ENCODE peak calls at places on chromosomes 3 and 15, in six cellular contexts. Z, D, F, Q, C and I are unnamed samples.

GRCh38 chr3:127307918-127308317 is 20.1 kb upstream of the PRR20G start:
- DNase-seq in Z (no peak), D (no peak), F (no peak), Q (no peak), C (no peak), I (no peak)

GRCh38 chr3:149277338-149277813 is 55.7 kb upstream of the CP start:
- DNase-seq in Z (peak), D (no peak), F (no peak), Q (peak), C (peak), I (no peak)

GRCh38 chr15:78617131-78617915 is 3.5 kb downstream of the CHRNA3 start:
- DNase-seq in Z (no peak), D (no peak), F (no peak), Q (no peak), C (no peak), I (no peak)

GRCh38 chr3:55180936-55181535 is 253.2 kb upstream of the LRTM1 start:
- DNase-seq in Z (no peak), D (peak), F (no peak), Q (peak), C (no peak), I (no peak)

GRCh38 chr15:48963524-48964113 is at the start of gene SHC4:
- DNase-seq in Z (peak), D (peak), F (peak), Q (peak), C (no peak), I (no peak)

GRCh38 chr3:36380171-36381031 is at the start of gene STAC:
- DNase-seq in Z (no peak), D (peak), F (no peak), Q (peak), C (no peak), I (no peak)

GRCh38 chr3:159996018-159996417 is 7.4 kb downstream of the IL12A start:
- DNase-seq in Z (no peak), D (no peak), F (no peak), Q (no peak), C (no peak), I (no peak)

GRCh38 chr3:99875573-99875924 is 57.9 kb downstream of the CMSS1 start:
- DNase-seq in Z (no peak), D (peak), F (no peak), Q (peak), C (no peak), I (no peak)

GRCh38 chr3:111438283-111438682 is 103.7 kb upstream of the CD96 start:
- DNase-seq in Z (no peak), D (no peak), F (no peak), Q (no peak), C (no peak), I (no peak)

GRCh38 chr3:138230525-138230924 is 43.4 kb downstream of the ARMC8 start:
- DNase-seq in Z (no peak), D (no peak), F (no peak), Q (no peak), C (peak), I (no peak)

GRCh38 chr3:4906107-4906621 is 73.1 kb upstream of the BHLHE40 start:
- DNase-seq in Z (no peak), D (peak), F (no peak), Q (peak), C (no peak), I (no peak)

GRCh38 chr3:160200328-160200727 is 24.9 kb upstream of the C3orf80 start:
- DNase-seq in Z (no peak), D (no peak), F (no peak), Q (no peak), C (no peak), I (no peak)

DNA sequence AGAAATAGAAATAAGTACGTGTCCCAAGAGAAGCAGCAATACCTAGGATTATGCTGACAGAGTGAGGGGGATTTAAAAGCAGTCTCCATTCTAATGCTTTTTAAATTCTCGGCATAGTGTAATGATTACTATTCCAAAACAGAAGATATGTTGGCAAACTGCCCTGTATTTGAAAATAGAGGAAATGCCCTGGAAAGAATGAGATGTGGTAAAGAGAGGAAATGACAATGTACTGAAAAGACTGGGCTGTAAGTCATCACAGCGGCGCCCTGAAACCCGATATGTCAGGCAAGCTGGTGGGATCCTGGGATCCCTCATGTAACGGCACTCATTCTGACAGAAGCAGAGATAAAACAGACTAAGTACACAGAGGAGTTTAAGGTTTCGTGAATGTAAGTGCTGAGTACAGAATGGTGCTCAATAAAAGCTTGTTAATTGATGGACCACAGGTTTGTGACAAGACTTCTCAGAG is 91.2 kb downstream of the NFKBIZ start:
- DNase-seq in Z (peak), D (peak), F (no peak), Q (peak), C (peak), I (no peak)
- H3K4me3 ChIP-seq in Z (no peak), D (no peak), F (no peak), Q (no peak), C (no peak), I (no peak)

GRCh38 chr15:89845305-89845893 is 30.7 kb upstream of the ANPEP start:
- DNase-seq in Z (peak), D (no peak), F (no peak), Q (peak), C (no peak), I (no peak)
- H3K4me3 ChIP-seq in Z (no peak), D (no peak), F (no peak), Q (no peak), C (no peak), I (no peak)

GRCh38 chr15:76340198-76340801 is 3.7 kb downstream of the ISL2 start:
- DNase-seq in Z (no peak), D (peak), F (no peak), Q (no peak), C (no peak), I (no peak)
- H3K4me3 ChIP-seq in Z (peak), D (no peak), F (peak), Q (no peak), C (peak), I (peak)

GRCh38 chr3:133441867-133442270 is 42.0 kb downstream of the BFSP2 start:
- DNase-seq in Z (no peak), D (no peak), F (no peak), Q (no peak), C (no peak), I (no peak)
- H3K4me3 ChIP-seq in Z (no peak), D (no peak), F (no peak), Q (no peak), C (no peak), I (no peak)

GRCh38 chr15:77577350-77577749 is 55.4 kb downstream of the LINGO1 start:
- DNase-seq in Z (no peak), D (peak), F (no peak), Q (no peak), C (no peak), I (no peak)
- H3K4me3 ChIP-seq in Z (no peak), D (no peak), F (no peak), Q (no peak), C (no peak), I (no peak)

GRCh38 chr3:112633757-112634156 is 7.2 kb downstream of the CCDC80 start:
- DNase-seq in Z (no peak), D (no peak), F (no peak), Q (no peak), C (no peak), I (no peak)

GRCh38 chr3:112633191-112633590 is 7.8 kb downstream of the CCDC80 start:
- DNase-seq in Z (no peak), D (no peak), F (no peak), Q (no peak), C (no peak), I (no peak)

GRCh38 chr3:112634786-112635541 is 6.0 kb downstream of the CCDC80 start:
- DNase-seq in Z (no peak), D (no peak), F (no peak), Q (no peak), C (no peak), I (no peak)

GRCh38 chr3:112637700-112638099 is 3.2 kb downstream of the CCDC80 start:
- DNase-seq in Z (no peak), D (no peak), F (no peak), Q (no peak), C (no peak), I (no peak)

GRCh38 chr3:112635674-112636073 is 5.3 kb downstream of the CCDC80 start:
- DNase-seq in Z (peak), D (peak), F (no peak), Q (no peak), C (peak), I (no peak)
- H3K4me3 ChIP-seq in Z (peak), D (peak), F (peak), Q (peak), C (peak), I (no peak)

GRCh38 chr15:101142711-101143110 is 109.1 kb downstream of the CHSY1 start:
- DNase-seq in Z (no peak), D (no peak), F (no peak), Q (no peak), C (no peak), I (no peak)

GRCh38 chr15:101139986-101140696 is 111.7 kb downstream of the CHSY1 start:
- DNase-seq in Z (no peak), D (no peak), F (no peak), Q (no peak), C (no peak), I (no peak)

GRCh38 chr15:101143321-101143720 is 108.5 kb downstream of the CHSY1 start:
- DNase-seq in Z (no peak), D (peak), F (no peak), Q (no peak), C (no peak), I (no peak)

GRCh38 chr15:101140697-101141065 is 111.2 kb downstream of the CHSY1 start:
- DNase-seq in Z (no peak), D (no peak), F (no peak), Q (no peak), C (no peak), I (no peak)

DNA sequence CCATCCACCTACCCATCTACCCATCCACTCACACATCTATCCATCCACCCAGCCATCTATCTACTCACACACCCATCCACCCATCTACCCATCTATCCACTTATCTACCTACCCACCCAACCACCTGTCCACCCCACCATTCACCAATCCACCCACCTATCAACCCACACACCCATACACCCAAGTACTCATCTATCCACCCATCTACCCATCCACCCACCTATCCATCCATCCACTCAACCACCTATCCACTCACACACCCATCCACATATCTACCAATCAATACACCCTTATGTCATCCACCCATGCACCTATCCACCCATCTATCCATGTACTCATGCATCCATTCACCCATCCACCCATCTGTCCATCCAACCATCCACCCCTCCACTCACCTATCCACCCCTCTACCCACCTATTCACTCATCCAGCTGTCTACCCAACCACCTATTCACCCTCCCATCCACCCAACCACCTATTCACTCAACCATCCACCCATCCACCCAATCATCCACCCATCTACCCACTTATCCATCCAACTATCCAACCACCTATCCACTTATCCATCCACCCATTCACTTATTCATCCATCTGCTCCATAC is 109.8 kb downstream of the CHSY1 start:
- DNase-seq in Z (no peak), D (no peak), F (no peak), Q (no peak), C (no peak), I (no peak)
- H3K4me3 ChIP-seq in Z (no peak), D (no peak), F (no peak), Q (no peak), C (no peak), I (no peak)

GRCh38 chr3:197709135-197709534 is 27.6 kb downstream of the RUBCN start:
- DNase-seq in Z (no peak), D (no peak), F (no peak), Q (no peak), C (no peak), I (no peak)

GRCh38 chr3:197714251-197714650 is 22.5 kb downstream of the RUBCN start:
- DNase-seq in Z (no peak), D (no peak), F (no peak), Q (no peak), C (no peak), I (no peak)

GRCh38 chr3:197706658-197707057 is 30.0 kb downstream of the RUBCN start:
- DNase-seq in Z (no peak), D (no peak), F (no peak), Q (no peak), C (no peak), I (no peak)

GRCh38 chr3:197713477-197713822 is 23.3 kb downstream of the RUBCN start:
- DNase-seq in Z (no peak), D (no peak), F (no peak), Q (no peak), C (no peak), I (no peak)

DNA sequence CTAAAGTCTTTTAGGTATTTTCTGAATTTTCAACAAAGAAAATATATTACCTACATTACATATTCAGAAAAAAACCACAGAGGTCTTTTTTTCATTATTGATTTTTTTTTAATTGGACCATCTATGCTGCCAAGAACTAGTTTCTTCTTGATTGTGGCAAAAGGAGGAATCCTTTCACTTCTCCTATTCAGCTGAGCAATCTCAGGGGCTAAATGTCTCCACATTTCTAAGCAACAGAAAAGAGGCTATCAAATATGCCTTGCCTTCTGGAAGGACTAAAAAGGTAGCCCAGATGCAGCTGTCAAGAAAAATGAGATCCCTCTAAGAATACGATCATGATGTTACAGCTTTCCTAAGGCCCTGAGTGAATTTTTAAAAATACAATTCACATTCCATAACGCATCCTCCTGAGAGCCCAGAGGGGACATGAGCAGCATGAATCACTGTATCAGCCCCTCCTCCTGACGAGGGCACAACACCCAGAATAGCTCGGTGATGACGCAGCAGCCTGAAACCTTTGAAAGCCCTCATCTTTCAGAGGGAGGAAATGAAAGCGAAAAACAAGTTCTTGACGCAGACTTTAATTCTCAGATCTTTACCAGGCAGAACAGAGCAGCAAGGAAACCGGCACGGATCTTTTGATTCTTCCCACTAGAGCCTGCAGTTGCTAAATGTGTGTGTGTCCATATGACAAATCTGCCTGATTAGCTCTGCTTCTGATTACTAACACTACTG is 24.6 kb downstream of the RUBCN start:
- DNase-seq in Z (peak), D (peak), F (peak), Q (peak), C (peak), I (peak)
- H3K4me3 ChIP-seq in Z (peak), D (peak), F (peak), Q (peak), C (peak), I (peak)

DNA sequence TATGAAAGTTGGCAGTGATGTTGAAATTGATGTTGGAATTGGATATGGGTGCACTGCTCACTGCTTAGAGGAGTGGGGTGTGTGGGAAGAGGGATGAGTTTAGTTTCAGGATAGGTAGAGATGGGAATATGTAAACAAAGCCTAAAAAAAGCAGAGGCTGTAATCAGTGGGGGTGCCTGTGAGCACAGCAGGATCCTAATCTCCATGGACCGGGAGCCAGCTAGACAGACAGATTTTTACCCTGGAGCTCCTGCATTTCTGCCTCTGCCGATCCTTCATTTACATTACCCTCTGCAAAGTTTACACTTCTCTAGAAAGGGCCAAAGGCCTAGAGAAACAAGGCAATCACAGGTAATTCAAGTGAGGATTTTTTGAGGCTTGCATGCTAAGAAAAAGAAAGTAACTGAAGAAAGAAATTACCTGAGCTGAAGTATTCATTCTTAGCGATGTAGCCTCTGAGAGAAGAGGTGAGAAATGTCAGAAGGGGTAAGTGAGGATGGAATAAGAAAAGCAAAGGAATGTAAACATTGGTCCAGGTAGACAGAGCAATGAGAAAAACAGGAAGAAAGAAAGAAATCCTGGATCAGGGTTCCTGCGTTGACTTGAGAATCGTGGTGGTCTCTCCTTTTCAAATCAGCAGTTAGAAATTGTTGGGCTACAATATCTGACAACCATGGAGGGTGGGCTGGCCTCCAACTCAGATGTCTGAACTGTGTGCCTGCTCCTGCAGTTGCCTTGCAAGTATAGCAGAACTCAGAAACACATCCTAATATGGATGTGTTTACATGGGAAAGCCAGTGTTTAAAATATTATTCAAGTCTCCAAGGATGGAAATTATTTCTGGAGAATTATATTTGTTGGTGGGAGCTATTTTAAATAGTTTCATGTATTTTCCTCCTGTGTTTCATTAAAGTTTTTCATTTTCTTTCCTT is 79.8 kb downstream of the CRTC3 start:
- DNase-seq in Z (no peak), D (no peak), F (no peak), Q (no peak), C (no peak), I (no peak)
- H3K4me3 ChIP-seq in Z (no peak), D (no peak), F (no peak), Q (no peak), C (no peak), I (no peak)

GRCh38 chr15:28107894-28108255 is 8.8 kb upstream of the OCA2 start:
- DNase-seq in Z (no peak), D (no peak), F (no peak), Q (no peak), C (no peak), I (no peak)
- H3K4me3 ChIP-seq in Z (no peak), D (no peak), F (peak), Q (no peak), C (no peak), I (peak)